ENCODE peak calls at places on chromosomes 5 and 9, in seven cellular contexts. S is K562, E is SK-N-SH, B is HepG2, W is GM12892, V is GM12878, D is H1. H is an unnamed sample.
A peak's percentile ranks its signal among the peaks of the same experiment; 100 is the strongest.

GRCh38 chr5:34563951-34564705 is 92.0 kb upstream of the RAI14 start:
- DNase-seq in S (no peak), E (no peak), B (no peak), W (no peak), V (no peak), D (no peak), H (no peak)

GRCh38 chr9:88017086-88017485 is 42.8 kb upstream of the CDK20 start:
- DNase-seq in S (no peak), E (no peak), B (no peak), W (no peak), V (no peak), D (no peak), H (no peak)

GRCh38 chr5:154273028-154273617 is 82.6 kb downstream of the GALNT10 start:
- DNase-seq in S (peak; percentile 21), E (no peak), B (no peak), W (no peak), V (no peak), D (no peak), H (no peak)

GRCh38 chr5:150211156-150212030 is 21.5 kb downstream of the SLC6A7 start:
- DNase-seq in S (peak; percentile 49), E (no peak), B (no peak), W (no peak), V (no peak), D (peak; percentile 68), H (no peak)

GRCh38 chr9:37582548-37583157 is 6.5 kb upstream of the FBXO10 start:
- DNase-seq in S (no peak), E (no peak), B (peak; percentile 40), W (no peak), V (no peak), D (no peak), H (no peak)

GRCh38 chr9:69495331-69495730 is 170.3 kb downstream of the ENTREP1 start:
- DNase-seq in S (no peak), E (no peak), B (no peak), W (no peak), V (no peak), D (no peak), H (no peak)

GRCh38 chr5:102554728-102555127 is 55.9 kb upstream of the SLCO6A1 start:
- DNase-seq in S (no peak), E (no peak), B (peak; percentile 12), W (no peak), V (no peak), D (no peak), H (no peak)

GRCh38 chr5:132814441-132815294 is 1.6 kb downstream of the SOWAHA start:
- DNase-seq in S (no peak), E (no peak), B (no peak), W (no peak), V (no peak), D (no peak), H (no peak)

GRCh38 chr9:38339087-38339486 is 53.4 kb upstream of the ALDH1B1 start:
- DNase-seq in S (no peak), E (no peak), B (no peak), W (no peak), V (peak; percentile 31), D (no peak), H (no peak)

GRCh38 chr9:83981126-83981871 is 694 bp downstream of the RMI1 start:
- DNase-seq in S (no peak), E (peak; percentile 48), B (no peak), W (no peak), V (no peak), D (no peak), H (no peak)

GRCh38 chr5:131274341-131275063 is 10.6 kb downstream of the CDC42SE2 start:
- DNase-seq in S (no peak), E (no peak), B (no peak), W (no peak), V (no peak), D (no peak), H (no peak)

GRCh38 chr5:143551765-143552164 is 148.3 kb upstream of the NR3C1 start:
- DNase-seq in S (no peak), E (no peak), B (no peak), W (no peak), V (no peak), D (no peak), H (no peak)

GRCh38 chr9:26983340-26983739 is 22.1 kb downstream of the LRRC19 start:
- DNase-seq in S (no peak), E (no peak), B (no peak), W (no peak), V (no peak), D (no peak), H (no peak)

GRCh38 chr5:94807985-94808384 is 189.5 kb downstream of the SLF1 start:
- DNase-seq in S (no peak), E (no peak), B (no peak), W (no peak), V (no peak), D (no peak), H (no peak)

GRCh38 chr5:34586117-34586885 is 69.8 kb upstream of the RAI14 start:
- DNase-seq in S (peak; percentile 28), E (no peak), B (peak; percentile 73), W (no peak), V (no peak), D (no peak), H (no peak)

GRCh38 chr9:87334366-87334765 is 163.3 kb upstream of the DAPK1 start:
- DNase-seq in S (no peak), E (no peak), B (no peak), W (no peak), V (no peak), D (no peak), H (no peak)

GRCh38 chr9:121954477-121955175 is 138.5 kb downstream of the TTLL11 start:
- DNase-seq in S (no peak), E (peak; percentile 46), B (no peak), W (no peak), V (no peak), D (no peak), H (no peak)

GRCh38 chr9:5626727-5627634 is 1.9 kb upstream of the RIC1 start:
- DNase-seq in S (peak; percentile 10), E (peak; percentile 7), B (no peak), W (peak; percentile 48), V (peak; percentile 94), D (no peak), H (no peak)

GRCh38 chr5:175207321-175208040 is 236.5 kb downstream of the DRD1 start:
- DNase-seq in S (no peak), E (no peak), B (no peak), W (no peak), V (no peak), D (no peak), H (no peak)

GRCh38 chr9:137348781-137349470 is 46.9 kb upstream of the NRARP start:
- DNase-seq in S (no peak), E (no peak), B (no peak), W (no peak), V (no peak), D (no peak), H (no peak)

DNA sequence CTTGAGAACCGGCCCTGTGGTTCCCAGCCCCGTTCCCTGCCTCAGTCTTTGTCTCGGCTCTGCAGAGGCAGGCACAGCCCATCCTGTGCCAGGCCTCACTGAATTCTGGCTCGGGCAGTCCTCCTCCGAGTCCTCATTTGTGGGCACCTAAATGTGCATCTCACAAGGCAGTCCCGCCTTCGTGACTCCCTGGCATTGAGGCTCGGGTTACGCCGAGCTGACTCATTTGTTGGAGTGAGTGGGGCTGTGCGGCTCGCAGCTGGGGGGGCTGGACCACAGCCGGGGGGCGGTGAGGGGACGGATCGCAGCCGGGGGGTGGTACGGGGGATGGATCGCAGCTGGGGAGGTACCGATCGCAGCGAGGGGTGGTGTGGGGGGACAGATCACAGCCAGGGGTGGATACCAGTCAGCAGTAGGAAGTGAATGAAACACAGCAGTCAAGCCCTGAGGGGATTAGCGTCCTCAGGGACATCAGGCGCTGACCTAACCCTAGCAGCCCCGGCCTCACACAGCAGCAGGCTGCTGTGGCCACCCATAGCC is 72.2 kb downstream of the PSMB7 start:
- DNase-seq in S (no peak), E (no peak), B (no peak), W (no peak), V (no peak), D (no peak), H (no peak)
- TF ChIP-seq POLR2AphosphoS5 in S (no peak), E (peak; percentile 49), B (no peak), W (no peak), V (no peak), D (no peak), H (no peak)

GRCh38 chr5:158382473-158382872 is 523.5 kb upstream of the CLINT1 start:
- DNase-seq in S (no peak), E (no peak), B (no peak), W (no peak), V (no peak), D (peak; percentile 10), H (no peak)
- TF ChIP-seq TAF1 in S (no peak), E (no peak), B (no peak), W (no peak), V (no peak), D (no peak), H (no peak)

GRCh38 chr9:127162567-127163365 is 40.3 kb upstream of the ANGPTL2 start:
- DNase-seq in S (no peak), E (no peak), B (no peak), W (no peak), V (no peak), D (no peak), H (no peak)

GRCh38 chr9:127161081-127161621 is 38.7 kb upstream of the ANGPTL2 start:
- DNase-seq in S (no peak), E (no peak), B (no peak), W (no peak), V (no peak), D (no peak), H (no peak)

GRCh38 chr9:127165096-127165495 is 42.7 kb upstream of the ANGPTL2 start:
- DNase-seq in S (no peak), E (no peak), B (no peak), W (no peak), V (no peak), D (no peak), H (no peak)

GRCh38 chr9:127162046-127162445 is 39.6 kb upstream of the ANGPTL2 start:
- DNase-seq in S (no peak), E (no peak), B (no peak), W (no peak), V (no peak), D (no peak), H (no peak)

GRCh38 chr9:127163409-127163808 is 41.0 kb upstream of the ANGPTL2 start:
- DNase-seq in S (no peak), E (no peak), B (peak; percentile 30), W (no peak), V (peak; percentile 64), D (no peak), H (no peak)
- TF ChIP-seq POLR2AphosphoS5 in S (no peak), E (peak; percentile 37), B (no peak), W (no peak), V (no peak), D (no peak), H (no peak)

DNA sequence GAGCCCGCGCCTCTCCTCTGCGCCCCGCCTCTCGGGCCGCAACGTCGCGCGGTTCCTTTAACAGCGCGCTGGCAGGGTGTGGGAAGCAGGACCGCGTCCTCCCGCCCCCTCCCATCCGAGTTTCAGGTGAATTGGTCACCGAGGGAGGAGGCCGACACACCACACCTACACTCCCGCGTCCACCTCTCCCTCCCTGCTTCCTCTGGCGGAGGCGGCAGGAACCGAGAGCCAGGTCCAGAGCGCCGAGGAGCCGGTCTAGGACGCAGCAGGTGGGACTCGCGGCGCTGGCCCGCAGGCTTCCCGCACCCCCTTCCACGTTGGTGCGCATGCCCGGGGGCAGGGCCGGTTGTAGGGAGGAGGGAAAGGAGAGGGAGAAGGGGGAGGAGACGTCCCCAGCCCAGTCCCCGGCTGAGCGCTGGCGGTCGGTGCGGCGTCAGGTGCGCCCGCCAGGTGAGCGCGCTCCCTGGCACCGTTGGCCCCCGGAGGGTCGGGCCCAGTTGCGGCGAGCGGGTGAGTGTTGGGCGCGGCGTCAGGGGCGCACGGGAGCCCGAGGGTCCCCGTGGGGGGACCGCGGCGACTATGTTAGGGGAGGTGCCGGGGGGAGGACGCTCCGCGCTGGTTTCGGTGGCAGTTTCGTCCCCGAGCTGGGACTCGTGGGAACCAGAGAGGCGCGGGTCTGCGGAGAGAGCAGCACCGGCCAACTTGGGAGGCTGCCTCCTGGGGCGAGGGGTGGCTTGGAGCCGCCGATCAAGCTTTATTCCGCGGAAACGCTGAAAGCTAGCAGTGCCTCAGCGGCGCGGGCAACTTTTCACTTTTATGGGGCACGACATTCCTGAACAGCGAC is at the start of gene OCLN:
- DNase-seq in S (peak; percentile 17), E (peak; percentile 85), B (peak; percentile 78), W (peak; percentile 66), V (no peak), D (peak; percentile 74), H (peak; percentile 74)
- TF ChIP-seq TAF1 in S (no peak), E (no peak), B (peak; percentile 76), W (no peak), V (peak; percentile 25), D (peak; percentile 84), H (no peak)